ENCODE peak calls at places on chromosomes 12 and 14, in six cellular contexts. P is IMR-90, A is H9, M is mesenchymal stem cell, Z is neuronal stem cell, G is trophoblast cell. X is an unnamed sample.

GRCh38 chr14:102116361-102117180 is 23.1 kb upstream of the WDR20 start:
- DNase-seq in G (no peak), Z (no peak), M (no peak), A (no peak), P (no peak), X (no peak)

GRCh38 chr14:63499701-63500250 is 43.4 kb downstream of the PPP2R5E start:
- DNase-seq in M (peak), P (peak), Z (no peak), G (peak), A (no peak), X (no peak)

GRCh38 chr12:80142640-80143039 is 43.3 kb downstream of the OTOGL start:
- DNase-seq in M (no peak), A (no peak), Z (no peak), P (no peak), G (no peak), X (no peak)

GRCh38 chr12:130186631-130187269 is 24.5 kb downstream of the FZD10 start:
- DNase-seq in A (peak), M (no peak), Z (no peak), G (no peak), P (no peak), X (no peak)

GRCh38 chr12:5171701-5172100 is 128.0 kb downstream of the KCNA5 start:
- DNase-seq in A (peak), G (peak), P (peak), Z (peak), M (peak), X (peak)

GRCh38 chr14:105299654-105300541 is 903 bp downstream of the BRF1 start:
- DNase-seq in Z (peak), A (peak), G (no peak), M (peak), P (no peak), X (no peak)

GRCh38 chr14:24110060-24110459 is 4.5 kb upstream of the DCAF11 start:
- DNase-seq in M (no peak), A (no peak), Z (no peak), P (no peak), G (no peak), X (no peak)

GRCh38 chr12:113424915-113425823 is 3.0 kb downstream of the SDSL start:
- DNase-seq in A (peak), G (peak), M (peak), P (peak), Z (peak), X (peak)

GRCh38 chr12:58034712-58035111 is 93.3 kb downstream of the ATP23 start:
- DNase-seq in G (no peak), M (no peak), A (no peak), Z (no peak), P (no peak), X (no peak)

GRCh38 chr12:22684526-22685118 is 59.7 kb downstream of the ETNK1 start:
- DNase-seq in G (peak), P (peak), A (no peak), Z (peak), M (peak), X (no peak)

GRCh38 chr12:66035289-66035961 is 95.1 kb downstream of the LLPH start:
- DNase-seq in P (peak), A (no peak), Z (no peak), M (peak), G (peak), X (no peak)

GRCh38 chr12:55724226-55724939 is 4.2 kb downstream of the RDH5 start:
- DNase-seq in G (peak), A (peak), Z (no peak), P (peak), M (peak), X (no peak)

GRCh38 chr14:67166450-67166853 is 22.8 kb upstream of the GARIN2 start:
- DNase-seq in Z (peak), P (peak), A (no peak), G (peak), M (peak), X (no peak)

GRCh38 chr12:66636771-66637170 is 42.1 kb downstream of the GRIP1 start:
- DNase-seq in Z (no peak), G (no peak), M (peak), A (no peak), P (no peak), X (no peak)

GRCh38 chr12:111412007-111412829 is 6.5 kb downstream of the SH2B3 start:
- DNase-seq in M (peak), G (no peak), Z (no peak), P (no peak), A (peak), X (no peak)
- H2AK5ac ChIP-seq in M (peak), G (no peak), Z (peak), P (peak), A (no peak), X (no peak)

GRCh38 chr12:106646472-106646871 is 63.7 kb downstream of the RFX4 start:
- DNase-seq in G (no peak), Z (no peak), P (no peak), M (no peak), A (no peak), X (no peak)

GRCh38 chr12:106642991-106643390 is 60.2 kb downstream of the RFX4 start:
- DNase-seq in Z (no peak), A (peak), M (no peak), P (no peak), G (no peak), X (no peak)

GRCh38 chr12:106645465-106646330 is 62.9 kb downstream of the RFX4 start:
- DNase-seq in Z (no peak), M (no peak), G (no peak), A (no peak), P (no peak), X (no peak)

GRCh38 chr12:106644335-106645073 is 61.7 kb downstream of the RFX4 start:
- DNase-seq in M (no peak), A (no peak), Z (no peak), G (no peak), P (no peak), X (no peak)

GRCh38 chr12:106645074-106645421 is 62.2 kb downstream of the RFX4 start:
- DNase-seq in A (no peak), P (no peak), Z (no peak), G (no peak), M (no peak), X (no peak)
- H2AFZ ChIP-seq in A (no peak), P (no peak), Z (no peak), G (no peak), M (no peak), X (no peak)

GRCh38 chr14:30468354-30468753 is 90.6 kb upstream of the G2E3 start:
- DNase-seq in G (no peak), P (no peak), M (no peak), A (no peak), Z (no peak), X (no peak)
- H2AK5ac ChIP-seq in G (no peak), P (no peak), M (no peak), A (no peak), Z (no peak), X (no peak)

DNA sequence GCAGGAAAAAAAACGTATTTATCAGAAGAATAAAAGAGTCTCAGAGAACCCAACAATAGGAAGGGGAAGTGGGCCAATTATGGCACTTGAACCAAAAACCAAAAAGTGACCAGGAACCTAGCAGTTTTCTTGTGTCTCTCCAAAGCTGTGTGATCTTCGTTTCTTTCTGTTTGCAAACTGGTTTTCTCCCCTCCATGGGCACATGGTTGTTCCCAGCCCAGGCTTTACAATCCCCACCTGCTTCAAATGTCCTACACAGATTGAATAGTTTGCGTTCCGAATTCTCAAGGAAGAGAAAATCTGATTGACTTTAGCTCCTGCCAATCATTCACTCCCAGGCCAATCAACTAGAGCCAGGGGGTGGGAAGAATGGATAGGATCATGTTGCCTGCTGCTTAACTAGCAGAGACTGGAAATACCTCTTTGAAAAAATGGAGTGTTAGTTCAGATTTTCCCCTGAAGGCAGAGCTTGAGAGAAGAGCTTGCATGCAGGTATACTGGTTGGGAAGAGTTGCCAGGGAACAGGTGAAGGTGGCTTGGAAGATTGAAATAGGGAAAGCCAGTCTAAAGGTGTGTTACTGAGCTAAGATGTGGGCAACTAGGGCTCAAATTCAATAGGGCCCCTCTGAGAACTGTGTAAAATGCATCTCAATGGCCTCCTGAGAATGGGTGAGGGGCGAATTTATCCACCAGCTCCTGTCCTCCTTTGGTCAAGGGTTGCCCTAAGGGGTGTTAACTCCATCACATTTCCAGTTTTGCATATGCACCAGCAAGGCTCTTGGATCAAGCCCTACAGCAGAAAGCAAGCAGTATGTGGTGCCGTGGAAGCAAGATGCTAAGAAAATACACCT is 106.4 kb upstream of the SRRM4 start:
- DNase-seq in M (no peak), Z (peak), A (peak), P (no peak), G (peak), X (peak)
- H2AFZ ChIP-seq in M (no peak), Z (no peak), A (peak), P (no peak), G (no peak), X (peak)

DNA sequence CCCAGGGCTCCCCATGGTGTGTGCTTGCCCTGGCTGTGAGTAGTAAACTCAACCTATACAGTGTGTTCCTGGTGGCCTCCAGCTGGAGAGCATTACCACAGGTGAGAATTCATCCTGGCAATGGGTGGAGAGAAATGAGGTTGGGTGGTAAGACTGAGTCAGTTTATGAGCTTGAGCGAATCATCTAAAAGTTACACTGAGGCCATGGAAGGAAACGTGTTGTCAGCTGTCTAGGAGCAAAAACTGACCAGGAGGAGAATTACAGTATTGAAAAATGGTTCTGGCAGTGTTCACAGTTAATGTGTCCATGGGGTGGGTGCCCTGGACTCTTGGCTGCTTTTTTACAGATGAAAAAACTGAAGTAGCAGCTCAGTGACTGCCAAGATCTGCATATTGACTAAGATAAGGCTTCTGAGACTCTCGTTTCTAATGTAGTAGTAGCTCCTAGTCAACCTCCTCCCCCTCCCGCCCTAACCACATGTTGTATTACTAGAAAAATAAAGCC is 202.0 kb upstream of the AMIGO2 start:
- DNase-seq in Z (no peak), M (no peak), G (no peak), A (no peak), P (peak), X (no peak)
- H2AK5ac ChIP-seq in Z (no peak), M (peak), G (no peak), A (no peak), P (no peak), X (no peak)

GRCh38 chr12:8667280-8667679 is 4.7 kb upstream of the MFAP5 start:
- DNase-seq in P (no peak), A (no peak), Z (no peak), M (no peak), G (no peak), X (no peak)
- H2AFZ ChIP-seq in P (no peak), A (no peak), Z (no peak), M (no peak), G (no peak), X (no peak)

DNA sequence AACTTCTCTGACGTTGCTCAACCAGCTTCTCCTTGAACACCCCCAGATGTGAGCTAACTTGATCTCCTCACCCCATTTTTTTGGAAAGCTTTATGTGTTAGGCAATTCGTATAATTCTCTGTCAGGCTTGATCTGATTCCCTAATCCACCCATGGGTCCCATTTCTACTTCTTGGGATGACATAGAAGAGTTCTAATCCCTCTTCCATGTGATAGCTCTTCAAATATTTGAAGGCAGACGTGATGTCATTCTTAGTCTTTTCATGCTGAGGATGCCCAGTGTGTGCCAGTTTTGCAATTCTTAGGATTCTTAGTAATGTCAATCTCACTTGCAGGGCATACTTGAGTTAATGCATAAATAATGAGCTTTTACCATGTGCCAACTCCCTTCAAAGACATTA is 163.7 kb upstream of the PARP11 start:
- DNase-seq in Z (no peak), P (no peak), G (no peak), A (no peak), M (no peak), X (no peak)
- H2AK5ac ChIP-seq in Z (no peak), P (no peak), G (peak), A (no peak), M (no peak), X (no peak)

DNA sequence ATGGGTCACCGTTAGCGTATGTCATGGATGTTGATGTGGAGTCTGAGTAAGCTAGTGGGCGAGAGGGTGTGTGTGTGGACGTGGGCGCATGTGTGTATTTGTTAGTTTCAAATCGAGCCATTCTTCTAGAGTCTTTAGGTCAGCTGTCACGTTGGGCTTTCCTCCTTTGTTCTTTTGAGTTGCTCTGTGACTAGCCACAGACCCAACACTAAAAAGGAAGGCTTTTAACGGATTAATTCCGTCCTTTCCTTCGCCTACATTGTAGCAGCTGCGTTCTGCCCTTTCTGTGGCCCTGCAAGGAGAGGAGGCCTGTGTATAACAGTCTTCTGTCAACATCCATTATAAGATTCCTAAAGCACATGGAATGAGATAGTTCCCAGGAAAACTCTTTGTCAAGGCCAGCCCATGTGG is 117.2 kb upstream of the DNM1L start:
- DNase-seq in Z (peak), A (no peak), M (peak), P (no peak), G (no peak), X (no peak)
- H2AFZ ChIP-seq in Z (no peak), A (no peak), M (no peak), P (no peak), G (no peak), X (no peak)

GRCh38 chr12:71664411-71665108 is 459 bp downstream of the THAP2 start:
- DNase-seq in M (no peak), P (peak), Z (no peak), A (no peak), G (peak), X (no peak)
- H2AK5ac ChIP-seq in M (no peak), P (peak), Z (no peak), A (no peak), G (no peak), X (peak)

DNA sequence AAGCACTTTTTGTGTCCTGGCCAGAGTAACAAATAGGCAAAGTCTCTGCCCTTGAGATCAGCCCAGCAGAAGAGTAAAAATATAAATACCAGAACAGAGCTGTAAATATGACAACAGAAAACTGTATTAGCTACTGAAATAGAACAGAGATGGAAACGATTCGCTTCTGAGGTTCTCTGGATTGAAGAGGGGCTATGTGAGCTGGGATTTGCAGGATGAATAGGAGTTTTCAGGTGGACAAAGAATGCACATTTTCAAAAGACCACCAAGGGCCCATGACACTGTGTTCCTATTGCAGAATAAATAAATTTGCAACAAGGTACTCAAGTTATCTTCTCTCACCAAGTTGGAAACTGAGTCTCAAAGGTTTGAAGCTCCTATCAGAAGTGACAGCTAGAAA is 176.6 kb downstream of the BCL11B start:
- DNase-seq in P (no peak), M (no peak), A (no peak), Z (no peak), G (no peak), X (no peak)
- H2AFZ ChIP-seq in P (no peak), M (no peak), A (no peak), Z (no peak), G (no peak), X (no peak)

X was measured in H1.